ENCODE peak calls at places on chromosomes 12 and 14, in five cellular contexts. One of them, this sample, is unnamed.
A peak's percentile ranks its signal among the peaks of the same experiment; 100 is the strongest.

GRCh38 chr12:43789941-43790340 is 16.2 kb downstream of the TWF1 start:
- DNase-seq in spleen: no peak
- DNase-seq in fibroblast of the aortic adventitia: peak; percentile 81
- DNase-seq in A549: no peak
- DNase-seq in HCT116: no peak
- DNase-seq in this sample: no peak

GRCh38 chr12:63292476-63293228 is 141.7 kb upstream of the AVPR1A start:
- DNase-seq in spleen: no peak
- DNase-seq in fibroblast of the aortic adventitia: no peak
- DNase-seq in A549: no peak
- DNase-seq in HCT116: no peak
- DNase-seq in this sample: no peak

GRCh38 chr12:101230547-101230946 is 20.5 kb upstream of the SLC5A8 start:
- DNase-seq in spleen: peak; percentile 71
- DNase-seq in fibroblast of the aortic adventitia: peak; percentile 14
- DNase-seq in A549: no peak
- DNase-seq in HCT116: no peak
- DNase-seq in this sample: no peak

GRCh38 chr12:57888407-57889157 is 42.1 kb upstream of the CTDSP2 start:
- DNase-seq in spleen: no peak
- DNase-seq in fibroblast of the aortic adventitia: peak; percentile 76
- DNase-seq in A549: no peak
- DNase-seq in HCT116: no peak
- DNase-seq in this sample: peak; percentile 67

GRCh38 chr14:64501326-64502171 is 2.1 kb downstream of the ZBTB25 start:
- DNase-seq in spleen: no peak
- DNase-seq in fibroblast of the aortic adventitia: peak; percentile 88
- DNase-seq in A549: peak; percentile 53
- DNase-seq in HCT116: no peak
- DNase-seq in this sample: peak; percentile 97

GRCh38 chr14:51726166-51726899 is 74.6 kb downstream of the FRMD6 start:
- DNase-seq in spleen: no peak
- DNase-seq in fibroblast of the aortic adventitia: peak; percentile 54
- DNase-seq in A549: no peak
- DNase-seq in HCT116: no peak
- DNase-seq in this sample: no peak

GRCh38 chr14:104094056-104094708 is 8.7 kb downstream of the ASPG start:
- DNase-seq in spleen: peak; percentile 51
- DNase-seq in fibroblast of the aortic adventitia: no peak
- DNase-seq in A549: no peak
- DNase-seq in HCT116: no peak
- DNase-seq in this sample: no peak

GRCh38 chr14:31854508-31855075 is 222.5 kb upstream of the ARHGAP5 start:
- DNase-seq in spleen: no peak
- DNase-seq in fibroblast of the aortic adventitia: no peak
- DNase-seq in A549: no peak
- DNase-seq in HCT116: no peak
- DNase-seq in this sample: no peak

GRCh38 chr14:70268760-70269159 is 80.0 kb upstream of the SLC8A3 start:
- DNase-seq in spleen: no peak
- DNase-seq in fibroblast of the aortic adventitia: no peak
- DNase-seq in A549: no peak
- DNase-seq in HCT116: no peak
- DNase-seq in this sample: no peak

GRCh38 chr14:21987937-21988336 is 314.3 kb upstream of the OR4E1 start:
- DNase-seq in spleen: no peak
- DNase-seq in fibroblast of the aortic adventitia: peak; percentile 2
- DNase-seq in A549: peak; percentile 70
- DNase-seq in HCT116: peak; percentile 45
- DNase-seq in this sample: peak; percentile 26

GRCh38 chr12:89135976-89136634 is 216.2 kb downstream of the DUSP6 start:
- DNase-seq in spleen: no peak
- DNase-seq in fibroblast of the aortic adventitia: peak; percentile 76
- DNase-seq in A549: peak; percentile 22
- DNase-seq in HCT116: peak; percentile 68
- DNase-seq in this sample: no peak

GRCh38 chr14:44846232-44846824 is 115.4 kb downstream of the KLHL28 start:
- DNase-seq in spleen: no peak
- DNase-seq in fibroblast of the aortic adventitia: peak; percentile 73
- DNase-seq in A549: peak; percentile 44
- DNase-seq in HCT116: peak; percentile 28
- DNase-seq in this sample: peak; percentile 45

GRCh38 chr12:26633591-26634210 is 199.3 kb downstream of the ITPR2 start:
- DNase-seq in spleen: no peak
- DNase-seq in fibroblast of the aortic adventitia: peak; percentile 91
- DNase-seq in A549: no peak
- DNase-seq in HCT116: no peak
- DNase-seq in this sample: peak; percentile 69

GRCh38 chr14:92973265-92973797 is 50.4 kb downstream of the CHGA start:
- DNase-seq in spleen: peak; percentile 83
- DNase-seq in fibroblast of the aortic adventitia: peak; percentile 86
- DNase-seq in A549: peak; percentile 49
- DNase-seq in HCT116: no peak
- DNase-seq in this sample: peak; percentile 70

GRCh38 chr14:57970175-57970574 is 104.3 kb upstream of the SLC35F4 start:
- DNase-seq in spleen: no peak
- DNase-seq in fibroblast of the aortic adventitia: no peak
- DNase-seq in A549: no peak
- DNase-seq in HCT116: no peak
- DNase-seq in this sample: no peak

GRCh38 chr12:47942327-47943230 is 20.8 kb upstream of the TMEM106C start:
- DNase-seq in spleen: peak; percentile 80
- DNase-seq in fibroblast of the aortic adventitia: no peak
- DNase-seq in A549: no peak
- DNase-seq in HCT116: no peak
- DNase-seq in this sample: no peak

GRCh38 chr12:72747460-72747859 is 475.3 kb downstream of the TRHDE start:
- DNase-seq in spleen: no peak
- DNase-seq in fibroblast of the aortic adventitia: no peak
- DNase-seq in A549: no peak
- DNase-seq in HCT116: no peak
- DNase-seq in this sample: no peak

GRCh38 chr14:58690801-58691516 is 53.2 kb downstream of the DACT1 start:
- DNase-seq in spleen: no peak
- DNase-seq in fibroblast of the aortic adventitia: no peak
- DNase-seq in A549: no peak
- DNase-seq in HCT116: no peak
- DNase-seq in this sample: no peak

GRCh38 chr12:27615331-27615891 is 80.8 kb upstream of the REP15 start:
- DNase-seq in spleen: no peak
- DNase-seq in fibroblast of the aortic adventitia: peak; percentile 81
- DNase-seq in A549: peak; percentile 44
- DNase-seq in HCT116: peak; percentile 71
- DNase-seq in this sample: peak; percentile 90

GRCh38 chr12:54369597-54370217 is 5.4 kb upstream of the GPR84 start:
- DNase-seq in spleen: peak; percentile 74
- DNase-seq in fibroblast of the aortic adventitia: no peak
- DNase-seq in A549: no peak
- DNase-seq in HCT116: no peak
- DNase-seq in this sample: no peak

GRCh38 chr12:131773582-131774221 is 54.5 kb upstream of the MMP17 start:
- DNase-seq in spleen: peak; percentile 90
- DNase-seq in fibroblast of the aortic adventitia: no peak
- DNase-seq in A549: no peak
- DNase-seq in HCT116: no peak
- DNase-seq in this sample: no peak

GRCh38 chr12:51217133-51217967 is 512 bp downstream of the POU6F1 start:
- DNase-seq in spleen: peak; percentile 90
- DNase-seq in fibroblast of the aortic adventitia: no peak
- DNase-seq in A549: peak; percentile 47
- DNase-seq in HCT116: no peak
- DNase-seq in this sample: peak; percentile 8

GRCh38 chr12:109951751-109952150 is 44.4 kb downstream of the GIT2 start:
- DNase-seq in spleen: no peak
- DNase-seq in fibroblast of the aortic adventitia: peak; percentile 59
- DNase-seq in A549: no peak
- DNase-seq in HCT116: peak; percentile 69
- DNase-seq in this sample: peak; percentile 64

GRCh38 chr12:108611884-108612415 is 14.1 kb upstream of the TMEM119 start:
- DNase-seq in spleen: no peak
- DNase-seq in fibroblast of the aortic adventitia: peak; percentile 78
- DNase-seq in A549: peak; percentile 52
- DNase-seq in HCT116: peak; percentile 72
- DNase-seq in this sample: peak; percentile 82

GRCh38 chr14:105419305-105420091 is at the start of gene MTA1:
- DNase-seq in spleen: peak; percentile 88
- DNase-seq in fibroblast of the aortic adventitia: no peak
- DNase-seq in A549: no peak
- DNase-seq in HCT116: no peak
- DNase-seq in this sample: peak; percentile 27

GRCh38 chr12:54428050-54429013 is 9.3 kb upstream of the ITGA5 start:
- DNase-seq in spleen: no peak
- DNase-seq in fibroblast of the aortic adventitia: peak; percentile 70
- DNase-seq in A549: no peak
- DNase-seq in HCT116: no peak
- DNase-seq in this sample: peak; percentile 45

GRCh38 chr14:54564071-54564798 is 2.7 kb upstream of the SAMD4A start:
- DNase-seq in spleen: no peak
- DNase-seq in fibroblast of the aortic adventitia: peak; percentile 73
- DNase-seq in A549: peak; percentile 64
- DNase-seq in HCT116: no peak
- DNase-seq in this sample: peak; percentile 59

GRCh38 chr14:90645842-90646443 is 170.3 kb downstream of the TTC7B start:
- DNase-seq in spleen: no peak
- DNase-seq in fibroblast of the aortic adventitia: peak; percentile 16
- DNase-seq in A549: peak; percentile 46
- DNase-seq in HCT116: peak; percentile 55
- DNase-seq in this sample: peak; percentile 43

DNA sequence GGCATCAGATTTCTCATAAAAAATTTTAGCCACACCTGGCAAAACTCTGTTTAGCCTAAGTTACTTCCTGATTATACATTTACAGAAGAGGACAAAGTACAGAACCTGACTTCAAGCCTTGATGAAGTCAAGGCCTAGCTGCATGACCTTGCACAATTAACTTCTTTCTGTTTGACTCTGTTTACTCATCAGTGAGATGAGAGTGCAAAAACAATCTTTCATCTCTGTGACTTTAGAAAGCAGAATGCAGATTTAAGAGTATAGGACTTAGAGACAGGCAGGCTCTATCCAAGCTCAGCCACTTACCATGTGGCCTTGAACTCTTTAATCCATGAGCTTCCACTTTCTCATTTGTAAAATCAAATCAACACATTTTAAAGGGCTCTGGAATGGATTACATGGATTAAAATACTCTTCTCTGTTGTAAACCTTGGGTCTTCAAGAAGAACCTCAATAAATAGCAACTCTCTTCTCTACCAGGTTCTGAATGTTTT is 1178.9 kb downstream of the FLRT2 start:
- DNase-seq in spleen: no peak
- DNase-seq in fibroblast of the aortic adventitia: no peak
- DNase-seq in A549: no peak
- DNase-seq in HCT116: no peak
- DNase-seq in this sample: peak; percentile 2
- H3K4me3 ChIP-seq in spleen: no peak overlapping the region
- H3K4me3 ChIP-seq in fibroblast of the aortic adventitia: no peak overlapping the region
- H3K4me3 ChIP-seq in A549: no peak overlapping the region
- H3K4me3 ChIP-seq in HCT116: no peak overlapping the region
- H3K4me3 ChIP-seq in this sample: no peak overlapping the region

GRCh38 chr14:60656755-60657608 is 7.7 kb upstream of the SIX1 start:
- DNase-seq in spleen: peak; percentile 90
- DNase-seq in fibroblast of the aortic adventitia: peak; percentile 59
- DNase-seq in A549: peak; percentile 75
- DNase-seq in HCT116: no peak
- DNase-seq in this sample: peak; percentile 72
- TF ChIP-seq CTCF in spleen: peak; percentile 45
- TF ChIP-seq CTCF in fibroblast of the aortic adventitia: peak; percentile 49
- TF ChIP-seq CTCF in A549: peak; percentile 75
- TF ChIP-seq CTCF in HCT116: no peak
- TF ChIP-seq CTCF in this sample: peak; percentile 55

GRCh38 chr12:68462799-68463198 is 130.6 kb upstream of the MDM1 start:
- DNase-seq in spleen: no peak
- DNase-seq in fibroblast of the aortic adventitia: no peak
- DNase-seq in A549: no peak
- DNase-seq in HCT116: no peak
- DNase-seq in this sample: no peak
- H3K4me3 ChIP-seq in spleen: peak overlapping the region; percentile 57
- H3K4me3 ChIP-seq in fibroblast of the aortic adventitia: no peak overlapping the region
- H3K4me3 ChIP-seq in A549: peak overlapping the region; percentile 34
- H3K4me3 ChIP-seq in HCT116: no peak overlapping the region
- H3K4me3 ChIP-seq in this sample: no peak overlapping the region

GRCh38 chr12:5439333-5439732 is 7.4 kb downstream of the NTF3 start:
- DNase-seq in spleen: no peak
- DNase-seq in fibroblast of the aortic adventitia: no peak
- DNase-seq in A549: no peak
- DNase-seq in HCT116: no peak
- DNase-seq in this sample: no peak
- TF ChIP-seq CTCF in spleen: no peak
- TF ChIP-seq CTCF in fibroblast of the aortic adventitia: no peak
- TF ChIP-seq CTCF in A549: no peak
- TF ChIP-seq CTCF in HCT116: peak; percentile 12
- TF ChIP-seq CTCF in this sample: no peak